ENCODE peak calls at places on chromosomes 7 and 10, in four cellular contexts. F, R, P and U are unnamed samples.

GRCh38 chr10:12634532-12634931 is 285.2 kb downstream of the CAMK1D start:
- DNase-seq in F (no peak), R (no peak), P (no peak), U (no peak)

GRCh38 chr7:144835166-144835611 is 664 bp downstream of the TPK1 start:
- DNase-seq in F (peak; percentile 32), R (no peak), P (peak; percentile 21), U (peak; percentile 1)

GRCh38 chr7:391961-392524 is 102.1 kb downstream of the FOXL3 start:
- DNase-seq in F (peak; percentile 38), R (no peak), P (no peak), U (no peak)

GRCh38 chr10:62388328-62388727 is 14.2 kb downstream of the ZNF365 start:
- DNase-seq in F (no peak), R (no peak), P (no peak), U (no peak)

GRCh38 chr10:124802313-124802675 is 675 bp downstream of the ABRAXAS2 start:
- DNase-seq in F (no peak), R (no peak), P (no peak), U (no peak)

GRCh38 chr7:28643369-28644340 is 231.3 kb downstream of the CREB5 start:
- DNase-seq in F (no peak), R (no peak), P (no peak), U (no peak)

GRCh38 chr10:22247636-22248035 is 29.8 kb upstream of the EBLN1 start:
- DNase-seq in F (no peak), R (no peak), P (no peak), U (no peak)

GRCh38 chr10:34446046-34446445 is 369.1 kb downstream of the PARD3 start:
- DNase-seq in F (no peak), R (no peak), P (no peak), U (no peak)

GRCh38 chr10:86401588-86402282 is 35.1 kb upstream of the GRID1 start:
- DNase-seq in F (no peak), R (peak; percentile 71), P (no peak), U (no peak)

GRCh38 chr7:55085511-55086412 is 66.9 kb downstream of the EGFR start:
- DNase-seq in F (no peak), R (no peak), P (no peak), U (no peak)

GRCh38 chr10:73590881-73591577 is at the start of gene USP54:
- DNase-seq in F (peak; percentile 36), R (no peak), P (no peak), U (peak; percentile 59)

GRCh38 chr7:39720586-39720985 is 97.2 kb downstream of the RALA start:
- DNase-seq in F (peak; percentile 28), R (no peak), P (no peak), U (peak; percentile 20)

GRCh38 chr7:22864855-22865606 is 42.4 kb upstream of the TOMM7 start:
- DNase-seq in F (no peak), R (no peak), P (no peak), U (peak; percentile 34)

GRCh38 chr7:12967322-12967721 is 279.9 kb downstream of the ARL4A start:
- DNase-seq in F (no peak), R (no peak), P (no peak), U (no peak)

GRCh38 chr10:114697061-114697598 is 39.1 kb upstream of the ABLIM1 start:
- DNase-seq in F (no peak), R (no peak), P (no peak), U (no peak)

GRCh38 chr10:128546651-128547165 is 420.5 kb upstream of the MKI67 start:
- DNase-seq in F (no peak), R (no peak), P (no peak), U (no peak)

GRCh38 chr7:112511451-112512220 is 30.8 kb downstream of the LSMEM1 start:
- DNase-seq in F (no peak), R (no peak), P (no peak), U (no peak)

GRCh38 chr10:103736763-103737162 is 118.6 kb downstream of the SH3PXD2A start:
- DNase-seq in F (peak; percentile 58), R (peak; percentile 81), P (no peak), U (peak; percentile 34)

GRCh38 chr7:1669954-1670893 is at the start of gene ELFN1:
- DNase-seq in F (peak; percentile 64), R (peak; percentile 82), P (no peak), U (no peak)

GRCh38 chr7:149422065-149422913 is 38.6 kb downstream of the ZNF777 start:
- DNase-seq in F (peak; percentile 98), R (peak; percentile 83), P (peak; percentile 9), U (peak; percentile 44)

GRCh38 chr10:76270464-76270863 is 839.0 kb downstream of the LRMDA start:
- DNase-seq in F (no peak), R (no peak), P (no peak), U (no peak)

GRCh38 chr10:61793760-61794713 is 107.5 kb upstream of the ARID5B start:
- DNase-seq in F (no peak), R (no peak), P (no peak), U (no peak)

GRCh38 chr10:4685904-4686643 is 139.9 kb upstream of the AKR1E2 start:
- DNase-seq in F (no peak), R (no peak), P (no peak), U (no peak)

GRCh38 chr7:24924375-24924774 is 55.6 kb downstream of the OSBPL3 start:
- DNase-seq in F (no peak), R (no peak), P (no peak), U (no peak)

GRCh38 chr7:106679153-106679931 is 18.4 kb upstream of the CCDC71L start:
- DNase-seq in F (peak; percentile 75), R (no peak), P (no peak), U (no peak)

DNA sequence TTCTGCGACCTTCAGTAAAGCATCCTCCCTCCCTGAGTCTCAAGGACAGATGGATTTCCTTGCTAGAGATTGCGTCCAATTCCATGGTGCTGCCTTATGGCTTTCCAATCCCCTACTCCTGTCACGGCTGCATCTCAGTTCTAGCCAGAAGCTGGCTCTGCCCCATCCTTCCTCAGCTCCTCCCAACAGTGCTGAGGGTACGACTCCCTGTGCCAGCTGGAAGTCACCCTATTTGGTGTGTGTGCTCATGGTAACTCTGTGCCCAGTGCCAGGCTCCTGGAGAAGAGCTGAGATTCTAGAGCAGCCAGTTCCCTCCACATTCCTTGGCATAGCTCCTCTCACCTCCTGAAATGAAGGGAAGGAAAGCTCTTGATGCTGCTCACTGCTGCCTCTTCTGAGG is 185.0 kb upstream of the PODXL start:
- DNase-seq in F (no peak), R (no peak), P (no peak), U (no peak)
- TF ChIP-seq GABPA in F (no peak), R (no peak), P (no peak), U (no peak)

GRCh38 chr10:26725837-26726727 is 28.6 kb downstream of the PDSS1 start:
- DNase-seq in F (peak; percentile 59), R (no peak), P (no peak), U (peak; percentile 27)
- TF ChIP-seq CBX5 in F (no peak), R (no peak), P (no peak), U (no peak)

GRCh38 chr10:100972904-100973535 is 3.7 kb downstream of the SEMA4G start:
- DNase-seq in F (no peak), R (no peak), P (no peak), U (no peak)
- TF ChIP-seq MAX in F (no peak), R (no peak), P (no peak), U (no peak)

DNA sequence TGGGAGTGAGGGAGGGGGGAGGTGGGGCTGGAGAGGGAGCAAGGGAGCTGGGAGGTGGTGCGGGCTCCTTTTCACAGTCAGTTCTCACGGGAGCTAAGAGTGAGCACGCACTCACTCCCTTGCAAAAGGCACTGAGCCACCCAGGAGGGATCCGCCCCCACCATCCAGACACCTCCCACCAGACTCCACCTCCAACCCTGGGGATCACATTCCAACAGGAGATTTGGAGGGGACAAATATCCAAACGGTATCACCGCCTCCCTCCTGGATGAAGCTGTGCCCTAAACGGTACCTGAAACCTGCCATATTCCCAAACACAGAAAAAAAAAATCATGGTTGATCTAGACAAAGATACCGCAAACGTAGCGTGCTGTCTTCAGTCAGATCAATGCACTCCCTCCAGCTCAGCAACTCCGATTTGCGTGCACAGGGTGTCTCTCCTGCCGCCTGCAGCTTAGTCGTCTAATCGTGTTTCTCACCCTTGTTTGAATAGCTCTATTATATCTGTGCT is 20.3 kb upstream of the PRKAG2 start:
- DNase-seq in F (no peak), R (peak; percentile 62), P (no peak), U (no peak)
- TF ChIP-seq GABPA in F (no peak), R (no peak), P (no peak), U (no peak)

GRCh38 chr7:158166386-158167340 is 421.0 kb downstream of the PTPRN2 start:
- DNase-seq in F (no peak), R (no peak), P (no peak), U (no peak)
- TF ChIP-seq CBX5 in F (no peak), R (no peak), P (no peak), U (no peak)

GRCh38 chr10:132811891-132812481 is 26.0 kb upstream of the NKX6-2 start:
- DNase-seq in F (no peak), R (no peak), P (no peak), U (no peak)
- TF ChIP-seq MAX in F (no peak), R (no peak), P (no peak), U (no peak)